ENCODE peak calls at places on chromosomes 3 and 15, in five cellular contexts. D is stimulated activated CD4-positive, alpha-beta T cell treated with anti-CD3 and anti-CD28 coated beads, Interleukin-4, amount 100 ng/mL, for 24 hours; B is omental fat pad; M is choroid plexus epithelial cell; L is NCI-H1417. R is an unnamed sample.

GRCh38 chr15:35306361-35306981 is 221.4 kb upstream of the NANOGP8 start:
- DNase-seq in M (peak; percentile 59), L (peak; percentile 62), D (no peak), B (no peak), R (no peak)

GRCh38 chr3:157445897-157446296 is 9.2 kb downstream of the PTX3 start:
- DNase-seq in L (no peak), D (no peak), M (peak; percentile 84), B (no peak), R (no peak)

GRCh38 chr3:63864008-63864871 is 573 bp downstream of the ATXN7 start:
- DNase-seq in D (peak; percentile 38), B (no peak), L (peak; percentile 62), M (no peak), R (peak; percentile 34)

GRCh38 chr3:127003601-127004280 is 20.8 kb downstream of the PLXNA1 start:
- DNase-seq in D (no peak), B (no peak), M (no peak), L (no peak), R (no peak)

GRCh38 chr3:134299185-134299887 is 48.7 kb upstream of the RYK start:
- DNase-seq in L (peak; percentile 47), B (no peak), M (peak; percentile 78), D (no peak), R (no peak)

GRCh38 chr3:113297281-113297680 is 85.9 kb downstream of the BOC start:
- DNase-seq in D (no peak), B (no peak), L (no peak), M (no peak), R (no peak)

GRCh38 chr3:63328386-63328785 is 50.3 kb downstream of the SYNPR start:
- DNase-seq in B (no peak), D (no peak), M (peak; percentile 76), L (peak; percentile 4), R (no peak)

GRCh38 chr3:64321747-64322146 is 96.5 kb upstream of the PRICKLE2 start:
- DNase-seq in D (no peak), M (peak; percentile 77), L (no peak), B (no peak), R (no peak)

GRCh38 chr3:126472277-126473006 is 3.2 kb downstream of the ZXDC start:
- DNase-seq in M (peak; percentile 92), D (no peak), B (peak; percentile 41), L (peak; percentile 72), R (no peak)

GRCh38 chr15:69703495-69704187 is 251.0 kb downstream of the RPLP1 start:
- DNase-seq in B (no peak), M (peak; percentile 14), L (no peak), D (no peak), R (no peak)

GRCh38 chr15:43968551-43968950 is 141.7 kb downstream of the WDR76 start:
- DNase-seq in L (no peak), B (no peak), D (no peak), M (no peak), R (no peak)

GRCh38 chr3:151230644-151231043 is 27.6 kb upstream of the GPR171 start:
- DNase-seq in L (no peak), D (no peak), M (no peak), B (no peak), R (no peak)

GRCh38 chr15:100284701-100285100 is 57.1 kb downstream of the ADAMTS17 start:
- DNase-seq in M (no peak), B (no peak), D (no peak), L (no peak), R (no peak)

GRCh38 chr3:168327836-168328235 is 232.1 kb upstream of the GOLIM4 start:
- DNase-seq in B (no peak), D (no peak), L (no peak), M (peak; percentile 23), R (no peak)

GRCh38 chr15:98955331-98955730 is 52.3 kb downstream of the PGPEP1L start:
- DNase-seq in D (no peak), M (no peak), B (no peak), L (no peak), R (no peak)

GRCh38 chr15:85282504-85283115 is 97.8 kb upstream of the AKAP13 start:
- DNase-seq in B (no peak), D (no peak), M (peak; percentile 17), L (no peak), R (no peak)

GRCh38 chr3:128794067-128794768 is 68.2 kb downstream of the RAB7A start:
- DNase-seq in D (peak; percentile 69), M (peak; percentile 67), L (peak; percentile 34), B (no peak), R (peak; percentile 40)

GRCh38 chr15:89888214-89888804 is 5.5 kb downstream of the AP3S2 start:
- DNase-seq in D (no peak), B (no peak), M (peak; percentile 86), L (peak; percentile 26), R (no peak)

GRCh38 chr3:184776916-184777315 is 35.0 kb upstream of the VPS8 start:
- DNase-seq in L (no peak), B (no peak), D (no peak), M (no peak), R (no peak)

GRCh38 chr15:90664650-90665287 is 52.4 kb upstream of the BLM start:
- DNase-seq in D (no peak), M (peak; percentile 60), B (no peak), L (peak; percentile 64), R (no peak)

GRCh38 chr3:115375362-115375761 is 228.3 kb upstream of the ZBTB20 start:
- DNase-seq in D (no peak), L (no peak), B (no peak), M (no peak), R (no peak)

GRCh38 chr3:178320481-178321352 is 215.5 kb upstream of the KCNMB2 start:
- DNase-seq in L (peak; percentile 45), B (no peak), M (peak; percentile 88), D (no peak), R (no peak)

GRCh38 chr15:28991236-28992171 is 105.7 kb downstream of the APBA2 start:
- DNase-seq in L (no peak), M (no peak), B (no peak), D (no peak), R (no peak)

GRCh38 chr3:127750226-127751031 is 71.9 kb downstream of the MGLL start:
- DNase-seq in L (peak; percentile 31), M (peak; percentile 77), B (no peak), D (no peak), R (no peak)